ENCODE peak calls at places on chromosomes 7 and 10, in ten cellular contexts. One of them, this sample, is unnamed.

GRCh38 chr7:134813668-134814067 is 34.2 kb downstream of the CALD1 start:
- DNase-seq in EH: peak; percentile 52
- DNase-seq in stomach: no peak
- DNase-seq in NT2/D1: no peak
- DNase-seq in cardiac muscle cell: no peak
- DNase-seq in NCI-H1105: no peak
- DNase-seq in HS-5: no peak
- DNase-seq in kidney glomerular epithelial cell: no peak
- DNase-seq in adipocyte: no peak
- DNase-seq in amniotic stem cell: no peak
- DNase-seq in this sample: no peak

GRCh38 chr7:3559178-3559765 is 258.2 kb downstream of the SDK1 start:
- DNase-seq in EH: no peak
- DNase-seq in stomach: no peak
- DNase-seq in NT2/D1: no peak
- DNase-seq in cardiac muscle cell: no peak
- DNase-seq in NCI-H1105: no peak
- DNase-seq in HS-5: peak; percentile 64
- DNase-seq in kidney glomerular epithelial cell: peak; percentile 75
- DNase-seq in adipocyte: peak; percentile 60
- DNase-seq in amniotic stem cell: no peak
- DNase-seq in this sample: no peak

GRCh38 chr7:46089281-46089680 is 168.2 kb upstream of the IGFBP3 start:
- DNase-seq in EH: peak; percentile 35
- DNase-seq in stomach: no peak
- DNase-seq in NT2/D1: no peak
- DNase-seq in cardiac muscle cell: no peak
- DNase-seq in NCI-H1105: no peak
- DNase-seq in HS-5: no peak
- DNase-seq in kidney glomerular epithelial cell: no peak
- DNase-seq in adipocyte: peak; percentile 53
- DNase-seq in amniotic stem cell: no peak
- DNase-seq in this sample: no peak

GRCh38 chr7:92836489-92837213 is at the start of gene CDK6:
- DNase-seq in EH: peak; percentile 72
- DNase-seq in stomach: peak; percentile 71
- DNase-seq in NT2/D1: no peak
- DNase-seq in cardiac muscle cell: peak; percentile 88
- DNase-seq in NCI-H1105: no peak
- DNase-seq in HS-5: no peak
- DNase-seq in kidney glomerular epithelial cell: peak; percentile 48
- DNase-seq in adipocyte: peak; percentile 87
- DNase-seq in amniotic stem cell: no peak
- DNase-seq in this sample: peak; percentile 43

GRCh38 chr10:123689880-123690279 is 23.7 kb downstream of the GPR26 start:
- DNase-seq in EH: no peak
- DNase-seq in stomach: no peak
- DNase-seq in NT2/D1: no peak
- DNase-seq in cardiac muscle cell: no peak
- DNase-seq in NCI-H1105: no peak
- DNase-seq in HS-5: no peak
- DNase-seq in kidney glomerular epithelial cell: no peak
- DNase-seq in adipocyte: peak; percentile 67
- DNase-seq in amniotic stem cell: no peak
- DNase-seq in this sample: no peak

GRCh38 chr10:92110039-92110794 is 180.7 kb downstream of the CPEB3 start:
- DNase-seq in EH: peak; percentile 57
- DNase-seq in stomach: no peak
- DNase-seq in NT2/D1: no peak
- DNase-seq in cardiac muscle cell: no peak
- DNase-seq in NCI-H1105: no peak
- DNase-seq in HS-5: no peak
- DNase-seq in kidney glomerular epithelial cell: no peak
- DNase-seq in adipocyte: peak; percentile 29
- DNase-seq in amniotic stem cell: no peak
- DNase-seq in this sample: no peak

GRCh38 chr10:61835069-61835908 is 66.2 kb upstream of the ARID5B start:
- DNase-seq in EH: peak; percentile 84
- DNase-seq in stomach: peak; percentile 29
- DNase-seq in NT2/D1: no peak
- DNase-seq in cardiac muscle cell: peak; percentile 59
- DNase-seq in NCI-H1105: peak; percentile 5
- DNase-seq in HS-5: no peak
- DNase-seq in kidney glomerular epithelial cell: peak; percentile 81
- DNase-seq in adipocyte: peak; percentile 80
- DNase-seq in amniotic stem cell: no peak
- DNase-seq in this sample: peak; percentile 18

GRCh38 chr7:132075573-132075972 is 500.7 kb downstream of the PLXNA4 start:
- DNase-seq in EH: peak; percentile 29
- DNase-seq in stomach: no peak
- DNase-seq in NT2/D1: no peak
- DNase-seq in cardiac muscle cell: no peak
- DNase-seq in NCI-H1105: no peak
- DNase-seq in HS-5: no peak
- DNase-seq in kidney glomerular epithelial cell: no peak
- DNase-seq in adipocyte: no peak
- DNase-seq in amniotic stem cell: no peak
- DNase-seq in this sample: no peak

GRCh38 chr10:64416011-64416410 is 894.8 kb downstream of the REEP3 start:
- DNase-seq in EH: peak; percentile 53
- DNase-seq in stomach: no peak
- DNase-seq in NT2/D1: no peak
- DNase-seq in cardiac muscle cell: no peak
- DNase-seq in NCI-H1105: no peak
- DNase-seq in HS-5: no peak
- DNase-seq in kidney glomerular epithelial cell: no peak
- DNase-seq in adipocyte: no peak
- DNase-seq in amniotic stem cell: no peak
- DNase-seq in this sample: no peak

GRCh38 chr7:134618756-134619530 is 27.7 kb upstream of the BPGM start:
- DNase-seq in EH: peak; percentile 80
- DNase-seq in stomach: no peak
- DNase-seq in NT2/D1: no peak
- DNase-seq in cardiac muscle cell: no peak
- DNase-seq in NCI-H1105: no peak
- DNase-seq in HS-5: no peak
- DNase-seq in kidney glomerular epithelial cell: peak; percentile 22
- DNase-seq in adipocyte: peak; percentile 39
- DNase-seq in amniotic stem cell: no peak
- DNase-seq in this sample: no peak

GRCh38 chr10:12586724-12587123 is 237.4 kb downstream of the CAMK1D start:
- DNase-seq in EH: no peak
- DNase-seq in stomach: no peak
- DNase-seq in NT2/D1: no peak
- DNase-seq in cardiac muscle cell: no peak
- DNase-seq in NCI-H1105: no peak
- DNase-seq in HS-5: no peak
- DNase-seq in kidney glomerular epithelial cell: no peak
- DNase-seq in adipocyte: no peak
- DNase-seq in amniotic stem cell: no peak
- DNase-seq in this sample: no peak

GRCh38 chr10:70430489-70431445 is 10.7 kb downstream of the NODAL start:
- DNase-seq in EH: no peak
- DNase-seq in stomach: peak; percentile 39
- DNase-seq in NT2/D1: no peak
- DNase-seq in cardiac muscle cell: peak; percentile 75
- DNase-seq in NCI-H1105: no peak
- DNase-seq in HS-5: no peak
- DNase-seq in kidney glomerular epithelial cell: peak; percentile 11
- DNase-seq in adipocyte: peak; percentile 41
- DNase-seq in amniotic stem cell: no peak
- DNase-seq in this sample: peak; percentile 75

GRCh38 chr10:15672469-15672868 is 47.3 kb downstream of the ITGA8 start:
- DNase-seq in EH: no peak
- DNase-seq in stomach: no peak
- DNase-seq in NT2/D1: no peak
- DNase-seq in cardiac muscle cell: no peak
- DNase-seq in NCI-H1105: no peak
- DNase-seq in HS-5: no peak
- DNase-seq in kidney glomerular epithelial cell: no peak
- DNase-seq in adipocyte: no peak
- DNase-seq in amniotic stem cell: no peak
- DNase-seq in this sample: no peak

GRCh38 chr7:99313204-99313573 is 12.5 kb upstream of the ARPC1A start:
- DNase-seq in EH: no peak
- DNase-seq in stomach: no peak
- DNase-seq in NT2/D1: no peak
- DNase-seq in cardiac muscle cell: no peak
- DNase-seq in NCI-H1105: no peak
- DNase-seq in HS-5: no peak
- DNase-seq in kidney glomerular epithelial cell: no peak
- DNase-seq in adipocyte: no peak
- DNase-seq in amniotic stem cell: no peak
- DNase-seq in this sample: no peak

GRCh38 chr7:152553671-152554317 is 118.0 kb upstream of the KMT2C start:
- DNase-seq in EH: no peak
- DNase-seq in stomach: no peak
- DNase-seq in NT2/D1: no peak
- DNase-seq in cardiac muscle cell: peak; percentile 24
- DNase-seq in NCI-H1105: no peak
- DNase-seq in HS-5: no peak
- DNase-seq in kidney glomerular epithelial cell: no peak
- DNase-seq in adipocyte: no peak
- DNase-seq in amniotic stem cell: no peak
- DNase-seq in this sample: no peak

GRCh38 chr10:132944510-132944909 is 2.1 kb upstream of the CFAP46 start:
- DNase-seq in EH: no peak
- DNase-seq in stomach: no peak
- DNase-seq in NT2/D1: no peak
- DNase-seq in cardiac muscle cell: no peak
- DNase-seq in NCI-H1105: no peak
- DNase-seq in HS-5: no peak
- DNase-seq in kidney glomerular epithelial cell: no peak
- DNase-seq in adipocyte: no peak
- DNase-seq in amniotic stem cell: no peak
- DNase-seq in this sample: no peak

GRCh38 chr10:99740933-99741559 is 9.0 kb downstream of the CUTC start:
- DNase-seq in EH: peak; percentile 21
- DNase-seq in stomach: no peak
- DNase-seq in NT2/D1: no peak
- DNase-seq in cardiac muscle cell: no peak
- DNase-seq in NCI-H1105: no peak
- DNase-seq in HS-5: no peak
- DNase-seq in kidney glomerular epithelial cell: no peak
- DNase-seq in adipocyte: no peak
- DNase-seq in amniotic stem cell: no peak
- DNase-seq in this sample: no peak

This sample was measured in uterus.